ENCODE peak calls at places on chromosomes 6 and 20, in ten cellular contexts. A, F, C, X, T, V, W, J, I and B are unnamed samples.

GRCh38 chr20:51525241-51526104 is 17.0 kb downstream of the NFATC2 start:
- DNase-seq in A (no peak), F (peak), C (no peak), X (no peak), T (no peak), V (peak), W (no peak), J (peak), I (no peak), B (no peak)

GRCh38 chr6:84774174-84775158 is 10.1 kb upstream of the TBX18 start:
- DNase-seq in A (peak), F (peak), C (peak), X (peak), T (peak), V (peak), W (peak), J (no peak), I (no peak), B (peak)

GRCh38 chr20:36173451-36173933 is 19.0 kb downstream of the EPB41L1 start:
- DNase-seq in A (no peak), F (no peak), C (no peak), X (peak), T (peak), V (peak), W (peak), J (no peak), I (no peak), B (no peak)

GRCh38 chr6:96014846-96015245 is 928 bp upstream of the FUT9 start:
- DNase-seq in A (no peak), F (no peak), C (no peak), X (no peak), T (no peak), V (no peak), W (no peak), J (no peak), I (no peak), B (no peak)

GRCh38 chr20:34546751-34547181 is 11.8 kb upstream of the MAP1LC3A start:
- DNase-seq in A (no peak), F (no peak), C (no peak), X (no peak), T (peak), V (no peak), W (no peak), J (no peak), I (no peak), B (no peak)

GRCh38 chr6:24391756-24392405 is 10.9 kb upstream of the MRS2 start:
- DNase-seq in A (no peak), F (no peak), C (no peak), X (no peak), T (no peak), V (peak), W (no peak), J (no peak), I (no peak), B (no peak)

GRCh38 chr6:158143700-158144099 is 24.4 kb downstream of the SERAC1 start:
- DNase-seq in A (no peak), F (no peak), C (peak), X (peak), T (no peak), V (no peak), W (no peak), J (peak), I (no peak), B (peak)

GRCh38 chr6:107098436-107099307 is 16.6 kb downstream of the BEND3 start:
- DNase-seq in A (no peak), F (no peak), C (no peak), X (no peak), T (no peak), V (no peak), W (peak), J (no peak), I (no peak), B (no peak)

GRCh38 chr6:165117121-165117520 is 192.3 kb downstream of the C6orf118 start:
- DNase-seq in A (no peak), F (no peak), C (peak), X (peak), T (no peak), V (no peak), W (no peak), J (no peak), I (no peak), B (no peak)

GRCh38 chr20:63941282-63942060 is 14.7 kb downstream of the UCKL1 start:
- DNase-seq in A (no peak), F (peak), C (no peak), X (no peak), T (peak), V (peak), W (peak), J (peak), I (peak), B (no peak)

GRCh38 chr20:58622671-58623578 is 28.2 kb upstream of the STX16 start:
- DNase-seq in A (no peak), F (peak), C (no peak), X (peak), T (no peak), V (no peak), W (no peak), J (no peak), I (no peak), B (no peak)

GRCh38 chr6:41492261-41492891 is 53.8 kb upstream of the FOXP4 start:
- DNase-seq in A (no peak), F (no peak), C (no peak), X (no peak), T (no peak), V (no peak), W (no peak), J (no peak), I (no peak), B (no peak)

GRCh38 chr6:83908813-83909212 is 49.3 kb downstream of the CYB5R4 start:
- DNase-seq in A (no peak), F (no peak), C (no peak), X (no peak), T (no peak), V (no peak), W (no peak), J (no peak), I (no peak), B (peak)

GRCh38 chr6:36829919-36830544 is 9.2 kb downstream of the CPNE5 start:
- DNase-seq in A (no peak), F (no peak), C (peak), X (peak), T (no peak), V (no peak), W (no peak), J (no peak), I (no peak), B (no peak)

GRCh38 chr6:121847806-121848522 is 412.5 kb downstream of the GJA1 start:
- DNase-seq in A (no peak), F (no peak), C (no peak), X (no peak), T (no peak), V (no peak), W (no peak), J (no peak), I (no peak), B (no peak)

GRCh38 chr20:43220612-43221011 is 30.9 kb upstream of the PTPRT start:
- DNase-seq in A (no peak), F (no peak), C (no peak), X (peak), T (no peak), V (no peak), W (no peak), J (no peak), I (no peak), B (peak)

GRCh38 chr6:169387809-169388383 is 134.2 kb upstream of the THBS2 start:
- DNase-seq in A (no peak), F (no peak), C (no peak), X (no peak), T (no peak), V (no peak), W (no peak), J (no peak), I (no peak), B (no peak)

GRCh38 chr6:154872605-154873004 is 122.5 kb upstream of the TIAM2 start:
- DNase-seq in A (no peak), F (no peak), C (no peak), X (no peak), T (no peak), V (no peak), W (no peak), J (no peak), I (no peak), B (no peak)

GRCh38 chr6:25899123-25899522 is 25.1 kb upstream of the SLC17A3 start:
- DNase-seq in A (no peak), F (no peak), C (no peak), X (no peak), T (no peak), V (no peak), W (no peak), J (no peak), I (no peak), B (no peak)

GRCh38 chr6:99613398-99613704 is 6.7 kb downstream of the PRDM13 start:
- DNase-seq in A (no peak), F (peak), C (peak), X (no peak), T (peak), V (peak), W (peak), J (peak), I (no peak), B (no peak)

GRCh38 chr6:107185570-107185969 is 70.3 kb upstream of the BEND3 start:
- DNase-seq in A (no peak), F (no peak), C (peak), X (peak), T (no peak), V (no peak), W (peak), J (no peak), I (no peak), B (peak)

GRCh38 chr20:60123652-60124051 is 165.4 kb downstream of the CDH26 start:
- DNase-seq in A (no peak), F (no peak), C (no peak), X (no peak), T (no peak), V (no peak), W (no peak), J (no peak), I (no peak), B (no peak)

GRCh38 chr20:36303020-36303595 is 3.0 kb upstream of the DLGAP4 start:
- DNase-seq in A (peak), F (no peak), C (no peak), X (no peak), T (no peak), V (no peak), W (no peak), J (no peak), I (no peak), B (no peak)

GRCh38 chr6:135162678-135163439 is 18.2 kb upstream of the MYB start:
- DNase-seq in A (no peak), F (peak), C (peak), X (peak), T (peak), V (peak), W (peak), J (peak), I (no peak), B (peak)

GRCh38 chr6:31619805-31620585 is 520 bp upstream of the PRRC2A start:
- DNase-seq in A (peak), F (peak), C (peak), X (peak), T (peak), V (peak), W (peak), J (peak), I (peak), B (peak)